ENCODE peak calls at places on chromosomes 4 and X, in four cellular contexts. T is iris pigment epithelial cell, A is left cardiac atrium, V is endothelial cell. O is an unnamed sample.
A peak's percentile ranks its signal among the peaks of the same experiment; 100 is the strongest.

GRCh38 chrX:47523297-47523696 is 37.7 kb upstream of the ARAF start:
- DNase-seq in A (peak; percentile 85), V (peak; percentile 83), T (peak; percentile 61), O (peak; percentile 80)

GRCh38 chr4:23815351-23815750 is 74.5 kb downstream of the PPARGC1A start:
- DNase-seq in T (no peak), V (no peak), A (no peak), O (no peak)

GRCh38 chr4:139740531-139741041 is 75.0 kb downstream of the MGST2 start:
- DNase-seq in V (no peak), A (peak; percentile 78), T (peak; percentile 96), O (peak; percentile 53)

GRCh38 chr4:81164623-81165416 is 50.2 kb downstream of the PRKG2 start:
- DNase-seq in V (no peak), T (peak; percentile 62), A (no peak), O (no peak)

GRCh38 chrX:39813631-39814246 is 284.0 kb downstream of the BCOR start:
- DNase-seq in V (no peak), T (peak; percentile 41), A (peak; percentile 80), O (peak; percentile 84)

GRCh38 chrX:17748684-17749083 is 11.4 kb downstream of the SCML1 start:
- DNase-seq in V (no peak), T (no peak), A (no peak), O (no peak)

GRCh38 chr4:184958127-184958806 is 60.0 kb upstream of the HELT start:
- DNase-seq in T (no peak), A (no peak), V (no peak), O (no peak)

GRCh38 chrX:6024204-6024603 is 204.5 kb downstream of the NLGN4X start:
- DNase-seq in A (no peak), T (peak; percentile 5), V (no peak), O (no peak)

GRCh38 chr4:83013420-83013867 is 2.8 kb upstream of the LIN54 start:
- DNase-seq in T (no peak), A (no peak), V (no peak), O (no peak)

GRCh38 chrX:138748480-138748879 is 37.0 kb upstream of the FGF13 start:
- DNase-seq in T (peak; percentile 38), V (no peak), A (no peak), O (no peak)

GRCh38 chrX:135112096-135112729 is 8.1 kb downstream of the ETDB start:
- DNase-seq in A (no peak), T (peak; percentile 42), V (peak; percentile 51), O (peak; percentile 37)

GRCh38 chr4:163165217-163166017 is 1.3 kb downstream of the NAF1 start:
- DNase-seq in A (no peak), V (no peak), T (peak; percentile 29), O (no peak)

GRCh38 chr4:90357117-90357710 is 230.0 kb downstream of the CCSER1 start:
- DNase-seq in A (no peak), T (peak; percentile 79), V (no peak), O (no peak)

GRCh38 chr4:5361968-5362367 is 310.7 kb downstream of the STK32B start:
- DNase-seq in V (peak; percentile 15), T (peak; percentile 19), A (no peak), O (no peak)

O was measured in thyroid gland.